ENCODE peak calls at places on chromosomes 5 and 9, in ten cellular contexts. One of them, this sample, is unnamed.

GRCh38 chr9:107251756-107252322 is 31.2 kb upstream of the RAD23B start:
- DNase-seq in pons: peak; percentile 18
- DNase-seq in A673: no peak
- DNase-seq in left ventricle myocardium inferior: peak; percentile 56
- DNase-seq in AG20443: peak; percentile 76
- DNase-seq in M059J: peak; percentile 56
- DNase-seq in left ventricle myocardium superior: peak; percentile 70
- DNase-seq in breast epithelium: no peak
- DNase-seq in COLO829: peak; percentile 12
- DNase-seq in B cell: no peak
- DNase-seq in this sample: no peak

GRCh38 chr9:121944741-121945191 is 148.3 kb downstream of the TTLL11 start:
- DNase-seq in pons: no peak
- DNase-seq in A673: no peak
- DNase-seq in left ventricle myocardium inferior: no peak
- DNase-seq in AG20443: peak; percentile 78
- DNase-seq in M059J: peak; percentile 85
- DNase-seq in left ventricle myocardium superior: no peak
- DNase-seq in breast epithelium: no peak
- DNase-seq in COLO829: no peak
- DNase-seq in B cell: no peak
- DNase-seq in this sample: no peak

GRCh38 chr5:134188092-134188491 is 11.3 kb upstream of the SKP1 start:
- DNase-seq in pons: no peak
- DNase-seq in A673: no peak
- DNase-seq in left ventricle myocardium inferior: no peak
- DNase-seq in AG20443: no peak
- DNase-seq in M059J: no peak
- DNase-seq in left ventricle myocardium superior: no peak
- DNase-seq in breast epithelium: no peak
- DNase-seq in COLO829: no peak
- DNase-seq in B cell: no peak
- DNase-seq in this sample: no peak

GRCh38 chr5:5521478-5521877 is 99.0 kb downstream of the ICE1 start:
- DNase-seq in pons: no peak
- DNase-seq in A673: no peak
- DNase-seq in left ventricle myocardium inferior: no peak
- DNase-seq in AG20443: no peak
- DNase-seq in M059J: no peak
- DNase-seq in left ventricle myocardium superior: no peak
- DNase-seq in breast epithelium: no peak
- DNase-seq in COLO829: no peak
- DNase-seq in B cell: no peak
- DNase-seq in this sample: no peak

GRCh38 chr9:6133346-6134063 is 82.1 kb upstream of the IL33 start:
- DNase-seq in pons: no peak
- DNase-seq in A673: no peak
- DNase-seq in left ventricle myocardium inferior: no peak
- DNase-seq in AG20443: no peak
- DNase-seq in M059J: peak; percentile 83
- DNase-seq in left ventricle myocardium superior: no peak
- DNase-seq in breast epithelium: no peak
- DNase-seq in COLO829: no peak
- DNase-seq in B cell: no peak
- DNase-seq in this sample: no peak

GRCh38 chr9:138038244-138038671 is 160.7 kb downstream of the CACNA1B start:
- DNase-seq in pons: no peak
- DNase-seq in A673: no peak
- DNase-seq in left ventricle myocardium inferior: no peak
- DNase-seq in AG20443: no peak
- DNase-seq in M059J: no peak
- DNase-seq in left ventricle myocardium superior: no peak
- DNase-seq in breast epithelium: peak; percentile 31
- DNase-seq in COLO829: no peak
- DNase-seq in B cell: no peak
- DNase-seq in this sample: no peak

GRCh38 chr5:80034962-80035821 is at the start of gene THBS4:
- DNase-seq in pons: no peak
- DNase-seq in A673: no peak
- DNase-seq in left ventricle myocardium inferior: peak; percentile 19
- DNase-seq in AG20443: peak; percentile 25
- DNase-seq in M059J: no peak
- DNase-seq in left ventricle myocardium superior: peak; percentile 44
- DNase-seq in breast epithelium: no peak
- DNase-seq in COLO829: no peak
- DNase-seq in B cell: peak; percentile 28
- DNase-seq in this sample: peak; percentile 50

GRCh38 chr9:129569506-129570449 is 51.1 kb downstream of the C9orf50 start:
- DNase-seq in pons: no peak
- DNase-seq in A673: peak; percentile 38
- DNase-seq in left ventricle myocardium inferior: no peak
- DNase-seq in AG20443: no peak
- DNase-seq in M059J: peak; percentile 73
- DNase-seq in left ventricle myocardium superior: no peak
- DNase-seq in breast epithelium: no peak
- DNase-seq in COLO829: no peak
- DNase-seq in B cell: no peak
- DNase-seq in this sample: peak; percentile 72

GRCh38 chr5:93055556-93055955 is 525.5 kb downstream of the NR2F1-AS1 start:
- DNase-seq in pons: no peak
- DNase-seq in A673: no peak
- DNase-seq in left ventricle myocardium inferior: no peak
- DNase-seq in AG20443: no peak
- DNase-seq in M059J: no peak
- DNase-seq in left ventricle myocardium superior: no peak
- DNase-seq in breast epithelium: no peak
- DNase-seq in COLO829: no peak
- DNase-seq in B cell: no peak
- DNase-seq in this sample: no peak

GRCh38 chr9:106019017-106019692 is 324.8 kb downstream of the TMEM38B start:
- DNase-seq in pons: peak; percentile 51
- DNase-seq in A673: no peak
- DNase-seq in left ventricle myocardium inferior: no peak
- DNase-seq in AG20443: no peak
- DNase-seq in M059J: no peak
- DNase-seq in left ventricle myocardium superior: peak; percentile 30
- DNase-seq in breast epithelium: no peak
- DNase-seq in COLO829: no peak
- DNase-seq in B cell: no peak
- DNase-seq in this sample: no peak

GRCh38 chr5:140926903-140927573 is 939 bp downstream of the PCDHAC1 start:
- DNase-seq in pons: no peak
- DNase-seq in A673: peak; percentile 77
- DNase-seq in left ventricle myocardium inferior: peak; percentile 16
- DNase-seq in AG20443: peak; percentile 45
- DNase-seq in M059J: peak; percentile 28
- DNase-seq in left ventricle myocardium superior: peak; percentile 38
- DNase-seq in breast epithelium: no peak
- DNase-seq in COLO829: no peak
- DNase-seq in B cell: no peak
- DNase-seq in this sample: no peak

GRCh38 chr5:79395296-79395695 is 118.6 kb downstream of the HOMER1 start:
- DNase-seq in pons: no peak
- DNase-seq in A673: no peak
- DNase-seq in left ventricle myocardium inferior: no peak
- DNase-seq in AG20443: no peak
- DNase-seq in M059J: no peak
- DNase-seq in left ventricle myocardium superior: no peak
- DNase-seq in breast epithelium: no peak
- DNase-seq in COLO829: no peak
- DNase-seq in B cell: no peak
- DNase-seq in this sample: no peak

GRCh38 chr5:76602094-76602726 is 21.0 kb downstream of the F2RL2 start:
- DNase-seq in pons: no peak
- DNase-seq in A673: peak; percentile 45
- DNase-seq in left ventricle myocardium inferior: no peak
- DNase-seq in AG20443: no peak
- DNase-seq in M059J: peak; percentile 33
- DNase-seq in left ventricle myocardium superior: no peak
- DNase-seq in breast epithelium: no peak
- DNase-seq in COLO829: no peak
- DNase-seq in B cell: no peak
- DNase-seq in this sample: no peak

GRCh38 chr5:91281409-91281808 is 101.7 kb downstream of the ARRDC3 start:
- DNase-seq in pons: peak; percentile 28
- DNase-seq in A673: no peak
- DNase-seq in left ventricle myocardium inferior: no peak
- DNase-seq in AG20443: peak; percentile 70
- DNase-seq in M059J: peak; percentile 94
- DNase-seq in left ventricle myocardium superior: no peak
- DNase-seq in breast epithelium: no peak
- DNase-seq in COLO829: no peak
- DNase-seq in B cell: no peak
- DNase-seq in this sample: peak; percentile 12

GRCh38 chr9:37650873-37651768 is at the start of gene FRMPD1:
- DNase-seq in pons: peak; percentile 10
- DNase-seq in A673: peak; percentile 56
- DNase-seq in left ventricle myocardium inferior: peak; percentile 65
- DNase-seq in AG20443: peak; percentile 93
- DNase-seq in M059J: peak; percentile 54
- DNase-seq in left ventricle myocardium superior: peak; percentile 82
- DNase-seq in breast epithelium: peak; percentile 63
- DNase-seq in COLO829: peak; percentile 30
- DNase-seq in B cell: peak; percentile 86
- DNase-seq in this sample: peak; percentile 82

This sample was measured in retina.